ENCODE peak calls at places on chromosomes 16 and 17, in six cellular contexts. K is trophoblast cell, U is H1, Z is H9, A is IMR-90, I is mesenchymal stem cell. L is an unnamed sample.
A peak's percentile ranks its signal among the peaks of the same experiment; 100 is the strongest.

GRCh38 chr16:51326131-51326856 is 175.2 kb upstream of the SALL1 start:
- DNase-seq in Z (no peak), K (no peak), U (no peak), A (peak; percentile 87), I (peak; percentile 87), L (no peak)

GRCh38 chr16:4597174-4597573 is 17.5 kb downstream of the UBALD1 start:
- DNase-seq in Z (no peak), I (no peak), K (no peak), U (no peak), A (no peak), L (no peak)

GRCh38 chr16:14056970-14057369 is 14.1 kb upstream of the MRTFB start:
- DNase-seq in A (no peak), Z (no peak), I (no peak), U (no peak), K (no peak), L (no peak)

GRCh38 chr16:56603589-56603988 is 4.8 kb upstream of the MT2A start:
- DNase-seq in K (peak; percentile 46), I (peak; percentile 60), Z (peak; percentile 74), U (no peak), A (peak; percentile 53), L (no peak)

GRCh38 chr16:72783716-72784320 is 264.1 kb downstream of the ZFHX3 start:
- DNase-seq in Z (no peak), K (no peak), U (no peak), I (peak; percentile 50), A (peak; percentile 68), L (no peak)

GRCh38 chr16:78122774-78123315 is 23.4 kb downstream of the WWOX start:
- DNase-seq in A (peak; percentile 53), I (peak; percentile 78), K (peak; percentile 42), Z (no peak), U (no peak), L (peak; percentile 29)

GRCh38 chr16:1712791-1713261 is 6.8 kb downstream of the MAPK8IP3 start:
- DNase-seq in I (peak; percentile 57), A (peak; percentile 43), K (no peak), Z (no peak), U (no peak), L (no peak)

GRCh38 chr16:12300946-12301500 is 324.5 kb downstream of the SNX29 start:
- DNase-seq in A (no peak), Z (no peak), I (no peak), U (no peak), K (no peak), L (no peak)

GRCh38 chr17:18014006-18014405 is 25.0 kb downstream of the ATPAF2 start:
- DNase-seq in Z (no peak), U (no peak), I (no peak), A (no peak), K (no peak), L (no peak)

GRCh38 chr17:31494259-31495048 is 103.0 kb downstream of the RAB11FIP4 start:
- DNase-seq in I (no peak), Z (no peak), A (no peak), K (peak; percentile 59), U (no peak), L (no peak)

GRCh38 chr17:71286625-71287024 is 834.2 kb upstream of the SOX9 start:
- DNase-seq in Z (peak; percentile 50), I (no peak), K (no peak), A (no peak), U (no peak), L (no peak)

GRCh38 chr16:85330694-85331188 is 218.5 kb upstream of the CIBAR2 start:
- DNase-seq in Z (peak; percentile 85), K (peak; percentile 27), U (no peak), A (peak; percentile 86), I (peak; percentile 97), L (peak; percentile 67)

GRCh38 chr16:12078405-12079245 is 102.1 kb downstream of the SNX29 start:
- DNase-seq in I (no peak), Z (no peak), U (no peak), A (no peak), K (no peak), L (no peak)

GRCh38 chr17:73192219-73192893 is 499 bp upstream of the COG1 start:
- DNase-seq in K (peak; percentile 57), A (peak; percentile 65), Z (peak; percentile 83), I (peak; percentile 78), U (no peak), L (peak; percentile 79)

GRCh38 chr17:61464121-61464905 is 12.1 kb downstream of the TBX4 start:
- DNase-seq in A (no peak), Z (peak; percentile 36), U (no peak), I (no peak), K (no peak), L (no peak)

GRCh38 chr17:63314766-63315165 is 131.3 kb downstream of the CYB561 start:
- DNase-seq in K (no peak), A (no peak), I (no peak), Z (no peak), U (no peak), L (no peak)

GRCh38 chr17:1649844-1650409 is at the start of gene RILP:
- DNase-seq in I (no peak), U (no peak), Z (peak; percentile 85), K (peak; percentile 81), A (no peak), L (no peak)

GRCh38 chr17:49061524-49061943 is 64.3 kb downstream of the IGF2BP1 start:
- DNase-seq in U (no peak), A (peak; percentile 36), K (no peak), I (peak; percentile 38), Z (no peak), L (no peak)

GRCh38 chr17:49390548-49391324 is 23.9 kb downstream of the PHB1 start:
- DNase-seq in I (peak; percentile 9), U (no peak), K (no peak), Z (no peak), A (no peak), L (no peak)

GRCh38 chr16:61887903-61888302 is 148.3 kb downstream of the CDH8 start:
- DNase-seq in A (no peak), I (peak; percentile 66), Z (no peak), K (peak; percentile 86), U (no peak), L (no peak)

GRCh38 chr17:45131616-45132301 is 556 bp downstream of the PLCD3 start:
- DNase-seq in I (peak; percentile 62), K (peak; percentile 78), U (no peak), A (no peak), Z (peak; percentile 85), L (peak; percentile 76)

GRCh38 chr16:73713301-73713700 is 583.3 kb upstream of the PSMD7 start:
- DNase-seq in Z (no peak), U (no peak), K (no peak), A (no peak), I (no peak), L (no peak)

GRCh38 chr17:149897-150575 is 12.7 kb downstream of the SCGB1C2 start:
- DNase-seq in I (no peak), U (no peak), A (no peak), K (no peak), Z (no peak), L (no peak)

GRCh38 chr17:20225162-20226115 is 216.3 kb downstream of the SPECC1 start:
- DNase-seq in U (no peak), Z (no peak), I (no peak), K (no peak), A (no peak), L (no peak)

GRCh38 chr16:80968386-80969113 is 38.1 kb downstream of the CMC2 start:
- DNase-seq in K (no peak), I (no peak), U (no peak), A (peak; percentile 68), Z (no peak), L (no peak)

DNA sequence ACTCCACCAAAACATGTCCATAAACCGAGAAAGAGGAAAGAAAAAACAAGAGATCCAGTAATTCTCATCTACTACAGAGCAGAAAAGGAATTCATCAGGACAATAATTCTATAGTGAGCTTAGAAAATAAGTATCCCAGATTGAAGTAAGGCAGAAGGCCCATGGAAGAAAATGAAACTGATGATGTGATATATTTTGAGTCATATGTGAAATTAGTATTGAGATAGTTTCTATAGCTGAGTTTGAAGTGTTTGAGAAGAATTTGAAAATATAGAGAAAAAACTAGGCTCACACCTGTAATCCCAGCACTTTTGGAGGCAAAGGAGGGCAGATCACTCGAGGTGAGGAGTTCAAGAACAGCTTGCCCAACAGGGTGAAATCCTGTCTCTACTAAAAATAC is 19.7 kb downstream of the LUC7L3 start:
- DNase-seq in U (no peak), K (no peak), Z (no peak), A (no peak), I (no peak), L (no peak)
- H3K27ac ChIP-seq in U (no peak overlapping the region), K (no peak overlapping the region), Z (no peak overlapping the region), A (no peak overlapping the region), I (no peak overlapping the region), L (no peak overlapping the region)

GRCh38 chr16:88854306-88855111 is 2.2 kb downstream of the GALNS start:
- DNase-seq in A (no peak), Z (no peak), I (no peak), K (peak; percentile 14), U (no peak), L (no peak)
- H3K23ac ChIP-seq in A (no peak overlapping the region), Z (no peak overlapping the region), I (no peak overlapping the region), K (no peak overlapping the region), U (no peak overlapping the region), L (peak overlapping the region; percentile 27)

DNA sequence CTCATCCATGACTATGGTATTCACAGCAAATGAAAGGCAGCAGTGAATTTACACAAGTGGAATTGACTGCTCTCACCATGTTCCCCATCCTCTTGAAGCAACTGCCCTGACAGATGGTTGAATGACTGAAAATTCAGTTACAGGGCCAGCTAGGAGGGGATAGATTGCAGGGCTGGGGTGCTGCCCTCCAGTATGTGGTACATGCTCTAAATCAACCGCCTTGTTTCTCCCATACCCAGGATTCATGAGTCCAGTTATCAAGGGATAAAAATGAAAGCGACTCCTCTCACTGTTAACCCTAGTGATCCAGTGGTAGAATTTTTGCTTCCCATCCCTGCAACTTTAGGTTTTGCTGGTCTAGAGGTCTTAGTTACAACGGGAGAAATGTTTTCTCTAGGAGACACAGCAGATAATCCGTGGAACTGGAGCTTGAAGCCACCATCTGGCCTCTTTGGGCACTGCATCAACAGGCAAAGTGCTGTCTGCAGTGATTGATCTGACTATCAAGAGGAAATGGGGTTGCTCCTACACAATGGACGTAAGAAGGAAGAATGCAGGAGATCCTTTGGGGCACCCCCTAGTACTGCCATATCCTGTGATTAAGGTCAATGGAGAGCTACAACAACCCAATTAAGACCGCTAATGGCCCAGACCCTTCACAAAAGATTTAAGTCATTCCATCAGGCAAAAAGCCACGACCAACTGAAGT is 32.0 kb downstream of the SCPEP1 start:
- DNase-seq in K (peak; percentile 48), Z (peak; percentile 88), A (peak; percentile 47), U (peak; percentile 50), I (peak; percentile 47), L (peak; percentile 26)
- H2AFZ ChIP-seq in K (no peak overlapping the region), Z (peak overlapping the region; percentile 87), A (peak overlapping the region; percentile 40), U (peak overlapping the region; percentile 81), I (no peak overlapping the region), L (peak overlapping the region; percentile 82)

GRCh38 chr17:35051579-35052239 is 11.8 kb downstream of the RFFL start:
- DNase-seq in I (peak; percentile 84), U (no peak), K (no peak), Z (no peak), A (peak; percentile 19), L (no peak)

GRCh38 chr17:35051183-35051578 is 12.3 kb downstream of the RFFL start:
- DNase-seq in Z (no peak), A (no peak), I (peak; percentile 55), K (no peak), U (no peak), L (no peak)

GRCh38 chr17:35053204-35053603 is 10.3 kb downstream of the RFFL start:
- DNase-seq in U (no peak), A (no peak), I (no peak), Z (no peak), K (no peak), L (no peak)

GRCh38 chr17:35052780-35053179 is 10.7 kb downstream of the RFFL start:
- DNase-seq in I (no peak), Z (no peak), U (no peak), K (no peak), A (no peak), L (no peak)

GRCh38 chr17:35052240-35052608 is 11.3 kb downstream of the RFFL start:
- DNase-seq in K (no peak), Z (no peak), I (peak; percentile 56), A (peak; percentile 77), U (no peak), L (no peak)
- H3K27ac ChIP-seq in K (no peak overlapping the region), Z (no peak overlapping the region), I (peak overlapping the region; percentile 88), A (no peak overlapping the region), U (no peak overlapping the region), L (no peak overlapping the region)

L was measured in neuronal stem cell.